ENCODE peak calls at places on chromosomes 12 and 14, in ten cellular contexts. L is uterus; N is heart left ventricle; Y is testis; D is small intestine; P is MM.1S; I is esophagus squamous epithelium; Q is neuronal stem cell; K is RWPE1; T is CD4-positive, alpha-beta T cell. U is an unnamed sample.

GRCh38 chr14:26204954-26205479 is 392.8 kb downstream of the NOVA1 start:
- DNase-seq in N (no peak), T (no peak), L (peak), Q (peak), K (no peak), D (no peak), I (no peak), P (no peak), Y (peak), U (peak)

GRCh38 chr14:56300495-56300894 is 182.3 kb downstream of the PELI2 start:
- DNase-seq in P (no peak), Q (no peak), D (no peak), Y (no peak), L (no peak), T (no peak), I (no peak), K (no peak), N (no peak), U (no peak)

GRCh38 chr12:12723147-12723680 is 6.0 kb downstream of the CDKN1B start:
- DNase-seq in N (no peak), K (no peak), I (no peak), L (no peak), Q (no peak), T (no peak), P (peak), Y (no peak), D (peak), U (no peak)

GRCh38 chr12:76186507-76186906 is 102.0 kb upstream of the NAP1L1 start:
- DNase-seq in L (no peak), K (no peak), P (no peak), I (no peak), D (no peak), Y (no peak), T (no peak), Q (no peak), N (no peak), U (no peak)

GRCh38 chr12:123364532-123365140 is at the start of gene SBNO1:
- DNase-seq in P (peak), K (peak), D (peak), L (peak), T (peak), Y (peak), Q (peak), I (peak), N (peak), U (peak)

GRCh38 chr12:4270016-4270669 is 3.4 kb upstream of the CCND2 start:
- DNase-seq in K (no peak), D (peak), T (peak), Y (no peak), Q (no peak), L (no peak), I (no peak), P (peak), N (no peak), U (no peak)

GRCh38 chr14:63231733-63232132 is 27.5 kb downstream of the RHOJ start:
- DNase-seq in K (no peak), P (no peak), N (no peak), I (no peak), Y (no peak), Q (no peak), L (no peak), T (no peak), D (no peak), U (no peak)

GRCh38 chr12:59452746-59453145 is 143.1 kb upstream of the SLC16A7 start:
- DNase-seq in D (no peak), Q (no peak), T (no peak), L (no peak), P (no peak), Y (no peak), N (no peak), I (no peak), K (no peak), U (no peak)

GRCh38 chr14:57136669-57137068 is 132.0 kb downstream of the EXOC5 start:
- DNase-seq in Y (peak), P (no peak), N (peak), K (no peak), D (no peak), I (no peak), L (no peak), T (no peak), Q (no peak), U (no peak)

GRCh38 chr12:131065279-131065678 is 111.6 kb downstream of the ADGRD1 start:
- DNase-seq in I (no peak), Q (no peak), L (peak), K (no peak), N (peak), D (no peak), Y (no peak), T (no peak), P (no peak), U (no peak)

GRCh38 chr12:28539691-28540323 is 349.6 kb downstream of the CCDC91 start:
- DNase-seq in Y (no peak), D (no peak), I (no peak), K (no peak), T (no peak), P (no peak), L (no peak), Q (no peak), N (no peak), U (no peak)

GRCh38 chr14:72519543-72519942 is 374.4 kb downstream of the DPF3 start:
- DNase-seq in Q (no peak), K (no peak), L (no peak), D (no peak), P (no peak), N (no peak), I (no peak), T (no peak), Y (no peak), U (no peak)

GRCh38 chr12:87671757-87672156 is 357.4 kb downstream of the C12orf50 start:
- DNase-seq in N (no peak), L (no peak), Y (no peak), T (no peak), P (peak), I (no peak), K (no peak), D (no peak), Q (no peak), U (no peak)

GRCh38 chr12:24200013-24200412 is 250.5 kb upstream of the SOX5 start:
- DNase-seq in L (no peak), K (no peak), I (no peak), P (no peak), D (no peak), Q (no peak), N (no peak), Y (no peak), T (no peak), U (no peak)

GRCh38 chr12:41531147-41531829 is 343.2 kb downstream of the PDZRN4 start:
- DNase-seq in T (no peak), Y (peak), L (peak), I (no peak), D (no peak), Q (no peak), N (peak), K (no peak), P (no peak), U (peak)

GRCh38 chr12:32197421-32197820 is 90.8 kb downstream of the BICD1 start:
- DNase-seq in I (no peak), Q (no peak), L (no peak), P (no peak), Y (no peak), K (no peak), T (no peak), D (no peak), N (no peak), U (no peak)

GRCh38 chr12:47378222-47378582 is 298.4 kb upstream of the AMIGO2 start:
- DNase-seq in T (no peak), D (no peak), Y (no peak), N (no peak), I (no peak), L (no peak), K (no peak), Q (no peak), P (no peak), U (no peak)

GRCh38 chr14:77051101-77051500 is 22.6 kb upstream of the IRF2BPL start:
- DNase-seq in L (no peak), I (no peak), T (no peak), D (peak), N (peak), Q (no peak), K (no peak), P (no peak), Y (peak), U (peak)

GRCh38 chr12:77104281-77104680 is 38.9 kb upstream of the E2F7 start:
- DNase-seq in N (no peak), Y (no peak), P (no peak), T (no peak), I (no peak), D (no peak), Q (no peak), L (no peak), K (no peak), U (no peak)

GRCh38 chr14:75979071-75979571 is 2.7 kb downstream of the TGFB3 start:
- DNase-seq in T (no peak), L (peak), I (no peak), Y (peak), K (peak), P (no peak), D (no peak), Q (no peak), N (no peak), U (peak)

GRCh38 chr12:14567311-14568195 is at the start of gene PLBD1:
- DNase-seq in I (no peak), Y (peak), Q (peak), P (no peak), L (peak), K (peak), T (no peak), N (peak), D (peak), U (peak)

GRCh38 chr12:113196996-113197395 is 11.5 kb downstream of the RITA1 start:
- DNase-seq in K (peak), Y (peak), T (peak), Q (no peak), P (peak), N (peak), L (peak), I (no peak), D (peak), U (peak)

GRCh38 chr14:35696575-35696974 is 112.5 kb downstream of the RALGAPA1 start:
- DNase-seq in Q (no peak), L (no peak), K (no peak), P (no peak), Y (no peak), T (no peak), I (no peak), N (no peak), D (no peak), U (no peak)

GRCh38 chr14:67418368-67419174 is 6.6 kb upstream of the PLEK2 start:
- DNase-seq in N (no peak), D (peak), K (peak), Q (no peak), P (no peak), T (no peak), I (no peak), L (no peak), Y (no peak), U (peak)

GRCh38 chr14:97331058-97331457 is 533.9 kb downstream of the VRK1 start:
- DNase-seq in I (no peak), D (no peak), P (no peak), N (no peak), K (no peak), Q (no peak), L (no peak), T (no peak), Y (no peak), U (no peak)

GRCh38 chr12:121301876-121302275 is 5.4 kb upstream of the CAMKK2 start:
- DNase-seq in Q (no peak), D (no peak), K (no peak), T (no peak), P (no peak), N (no peak), Y (no peak), I (no peak), L (no peak), U (no peak)

GRCh38 chr12:109741286-109741969 is 27.8 kb downstream of the FAM222A start:
- DNase-seq in D (no peak), K (no peak), N (no peak), T (no peak), Q (no peak), I (no peak), L (no peak), P (no peak), Y (no peak), U (peak)

GRCh38 chr12:110424237-110424636 is 20.7 kb upstream of the ANAPC7 start:
- DNase-seq in T (no peak), K (no peak), N (no peak), Q (no peak), P (no peak), I (no peak), L (no peak), Y (no peak), D (no peak), U (no peak)

GRCh38 chr12:26128180-26128579 is 3.3 kb upstream of the BHLHE41 start:
- DNase-seq in Q (no peak), Y (no peak), P (no peak), I (no peak), K (no peak), L (no peak), N (no peak), T (no peak), D (no peak), U (no peak)

GRCh38 chr14:88838015-88838414 is 13.6 kb downstream of the TTC8 start:
- DNase-seq in N (no peak), Y (no peak), P (no peak), D (no peak), I (no peak), K (no peak), Q (no peak), T (no peak), L (no peak), U (no peak)

GRCh38 chr12:104604070-104604994 is 147.6 kb downstream of the CHST11 start:
- DNase-seq in Y (peak), I (no peak), K (peak), N (peak), T (peak), Q (no peak), P (no peak), D (peak), L (peak), U (peak)

GRCh38 chr14:51564460-51564859 is 87.2 kb upstream of the FRMD6 start:
- DNase-seq in T (no peak), I (no peak), K (no peak), P (no peak), N (no peak), L (no peak), D (no peak), Q (no peak), Y (no peak), U (no peak)

GRCh38 chr12:9037431-9037830 is 48.1 kb downstream of the KLRG1 start:
- DNase-seq in N (no peak), Q (no peak), K (no peak), I (no peak), P (no peak), Y (no peak), D (no peak), T (no peak), L (no peak), U (no peak)

GRCh38 chr12:7947011-7947410 is 11.0 kb upstream of the SLC2A3 start:
- DNase-seq in N (no peak), K (no peak), Q (no peak), L (no peak), D (no peak), I (no peak), Y (no peak), P (no peak), T (no peak), U (no peak)
- H3K27ac ChIP-seq in N (no peak), K (no peak), Q (no peak), L (no peak), D (no peak), I (no peak), Y (no peak), P (no peak), T (no peak), U (no peak)

DNA sequence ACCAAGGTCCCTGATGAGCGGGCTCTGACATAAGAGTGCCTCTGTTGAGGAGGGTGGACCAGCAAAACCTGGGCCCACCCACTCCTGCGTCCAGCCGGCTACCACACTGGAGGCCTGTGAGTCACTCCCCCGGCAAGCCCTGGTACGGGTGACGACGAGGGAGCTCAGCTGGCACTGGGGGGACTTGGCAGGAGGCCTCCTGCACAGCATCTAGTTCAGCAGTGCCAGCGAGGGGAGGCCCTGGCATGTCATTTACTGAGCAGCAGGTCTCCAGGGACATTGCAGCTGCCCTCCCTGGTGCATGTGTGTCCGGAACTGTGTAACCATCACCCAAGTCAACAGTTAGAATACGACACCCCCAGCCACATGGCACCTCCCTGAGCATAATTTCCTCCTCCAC is 24.4 kb downstream of the CD9 start:
- DNase-seq in I (no peak), D (no peak), K (no peak), Y (no peak), P (no peak), N (no peak), L (no peak), Q (no peak), T (no peak), U (no peak)
- H3K27ac ChIP-seq in I (peak), D (no peak), K (peak), Y (no peak), P (no peak), N (peak), L (peak), Q (no peak), T (no peak), U (peak)

GRCh38 chr14:23622990-23623389 is 13.2 kb upstream of the DHRS2 start:
- DNase-seq in K (no peak), P (no peak), Q (no peak), I (no peak), Y (no peak), L (no peak), N (peak), D (no peak), T (no peak), U (no peak)

GRCh38 chr14:23621932-23622495 is 14.2 kb upstream of the DHRS2 start:
- DNase-seq in L (no peak), K (no peak), I (no peak), P (no peak), D (no peak), Q (no peak), N (no peak), Y (no peak), T (no peak), U (no peak)

GRCh38 chr14:23624830-23625404 is 11.2 kb upstream of the DHRS2 start:
- DNase-seq in N (no peak), L (no peak), D (no peak), Q (peak), T (no peak), I (no peak), P (no peak), Y (no peak), K (no peak), U (no peak)

GRCh38 chr14:23621204-23621931 is 14.8 kb upstream of the DHRS2 start:
- DNase-seq in Q (no peak), L (no peak), D (peak), I (no peak), Y (no peak), N (no peak), K (no peak), T (no peak), P (no peak), U (peak)

GRCh38 chr14:23623962-23624361 is 12.2 kb upstream of the DHRS2 start:
- DNase-seq in I (no peak), K (no peak), Y (no peak), P (no peak), Q (no peak), D (no peak), L (no peak), N (peak), T (no peak), U (no peak)
- H3K27ac ChIP-seq in I (no peak), K (no peak), Y (no peak), P (no peak), Q (no peak), D (no peak), L (no peak), N (no peak), T (no peak), U (no peak)

DNA sequence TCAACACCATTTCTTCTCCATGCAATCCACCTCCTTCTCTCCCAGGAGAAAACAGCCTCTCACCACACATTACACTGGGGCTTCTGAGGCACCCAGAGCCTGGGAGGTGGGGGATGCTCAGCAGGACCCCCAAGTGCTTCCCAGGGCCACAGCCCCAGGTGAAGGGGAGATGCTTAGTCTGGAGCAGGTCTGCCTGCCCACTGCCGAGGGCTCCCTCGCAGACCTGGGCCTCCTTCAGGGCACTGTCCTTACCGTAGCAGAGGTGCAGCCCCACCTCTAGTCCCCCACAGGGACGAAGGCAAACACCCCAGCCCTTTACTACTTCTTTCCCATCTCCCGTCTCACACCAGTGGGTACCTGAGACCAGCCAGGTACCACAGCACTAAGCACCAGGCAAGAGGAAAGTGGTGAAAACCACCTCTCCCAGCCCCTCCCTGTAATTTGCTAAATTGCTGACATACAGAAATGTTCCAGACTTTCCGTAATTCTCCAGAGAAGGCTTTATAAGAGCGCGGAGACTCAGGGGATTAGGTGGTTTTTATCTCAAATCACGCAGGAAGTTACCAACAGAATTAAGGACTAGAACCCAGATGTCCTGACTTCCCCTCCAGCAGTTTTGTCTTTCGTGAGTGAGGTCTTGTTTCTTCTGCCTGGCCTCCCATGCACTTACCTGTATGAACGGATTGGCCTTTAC is 59.0 kb downstream of the PLEKHG3 start:
- DNase-seq in D (no peak), N (no peak), Y (no peak), I (no peak), L (no peak), K (no peak), P (no peak), Q (no peak), T (no peak), U (no peak)
- H3K27ac ChIP-seq in D (no peak), N (no peak), Y (peak), I (no peak), L (peak), K (peak), P (no peak), Q (no peak), T (no peak), U (no peak)

U was measured in body of pancreas.